ENCODE peak calls at places on chromosomes 12 and 14, in four cellular contexts. One of them, this sample, is unnamed.
A peak's percentile ranks its signal among the peaks of the same experiment; 100 is the strongest.

GRCh38 chr12:55797068-55797467 is 20.5 kb downstream of the SARNP start:
- DNase-seq in IMR-90: peak; percentile 56
- DNase-seq in substantia nigra: no peak
- DNase-seq in amniotic stem cell: no peak
- DNase-seq in this sample: peak; percentile 66

GRCh38 chr12:10940389-10940788 is 1.3 kb upstream of the TAS2R14 start:
- DNase-seq in amniotic stem cell: peak; percentile 9
- DNase-seq in IMR-90: peak; percentile 87
- DNase-seq in substantia nigra: no peak
- DNase-seq in this sample: peak; percentile 62

GRCh38 chr14:87896393-87897380 is 96.3 kb downstream of the GALC start:
- DNase-seq in IMR-90: peak; percentile 56
- DNase-seq in substantia nigra: no peak
- DNase-seq in amniotic stem cell: peak; percentile 25
- DNase-seq in this sample: peak; percentile 75

GRCh38 chr12:57118711-57119271 is 7.6 kb upstream of the STAT6 start:
- DNase-seq in IMR-90: peak; percentile 31
- DNase-seq in substantia nigra: no peak
- DNase-seq in amniotic stem cell: no peak
- DNase-seq in this sample: no peak

GRCh38 chr12:12909228-12909994 is 18.0 kb downstream of the GPRC5A start:
- DNase-seq in amniotic stem cell: no peak
- DNase-seq in substantia nigra: no peak
- DNase-seq in IMR-90: no peak
- DNase-seq in this sample: peak; percentile 44

GRCh38 chr12:124390442-124391116 is 95.7 kb downstream of the RFLNA start:
- DNase-seq in IMR-90: peak; percentile 82
- DNase-seq in amniotic stem cell: peak; percentile 53
- DNase-seq in substantia nigra: no peak
- DNase-seq in this sample: peak; percentile 78

GRCh38 chr12:68793975-68794652 is 13.9 kb upstream of the MDM2 start:
- DNase-seq in substantia nigra: no peak
- DNase-seq in IMR-90: no peak
- DNase-seq in amniotic stem cell: no peak
- DNase-seq in this sample: no peak

GRCh38 chr14:21023174-21023573 is 1.7 kb downstream of the NDRG2 start:
- DNase-seq in IMR-90: no peak
- DNase-seq in amniotic stem cell: no peak
- DNase-seq in substantia nigra: no peak
- DNase-seq in this sample: no peak

GRCh38 chr14:32457213-32457920 is 128.3 kb downstream of the AKAP6 start:
- DNase-seq in substantia nigra: no peak
- DNase-seq in amniotic stem cell: peak; percentile 47
- DNase-seq in IMR-90: peak; percentile 84
- DNase-seq in this sample: peak; percentile 83

GRCh38 chr12:120497524-120498150 is 1.7 kb downstream of the DYNLL1 start:
- DNase-seq in amniotic stem cell: no peak
- DNase-seq in substantia nigra: no peak
- DNase-seq in IMR-90: peak; percentile 41
- DNase-seq in this sample: peak; percentile 38

GRCh38 chr12:145369-145960 is 68.5 kb downstream of the SLC6A12 start:
- DNase-seq in amniotic stem cell: no peak
- DNase-seq in IMR-90: no peak
- DNase-seq in substantia nigra: no peak
- DNase-seq in this sample: no peak

GRCh38 chr14:101234588-101234937 is 326.7 kb upstream of the DIO3 start:
- DNase-seq in IMR-90: no peak
- DNase-seq in amniotic stem cell: no peak
- DNase-seq in substantia nigra: no peak
- DNase-seq in this sample: no peak

This sample was measured in cardiac fibroblast.